ENCODE peak calls at places on chromosomes 1 and 21, in four cellular contexts. D, Z, L and Q are unnamed samples.

GRCh38 chr1:100538935-100539835 is 1.2 kb downstream of the GPR88 start:
- DNase-seq in D (no peak), Z (peak; percentile 3), L (no peak), Q (peak; percentile 32)

GRCh38 chr1:203084588-203085527 is 954 bp downstream of the MYOG start:
- DNase-seq in D (peak; percentile 81), Z (no peak), L (no peak), Q (no peak)

GRCh38 chr1:112529301-112529700 is 20.5 kb downstream of the WNT2B start:
- DNase-seq in D (no peak), Z (peak; percentile 88), L (no peak), Q (no peak)

GRCh38 chr1:203268901-203269653 is 36.2 kb upstream of the BTG2 start:
- DNase-seq in D (peak; percentile 76), Z (peak; percentile 77), L (no peak), Q (peak; percentile 68)

GRCh38 chr1:174966000-174966572 is 33.7 kb upstream of the CACYBP start:
- DNase-seq in D (no peak), Z (no peak), L (no peak), Q (peak; percentile 6)

GRCh38 chr1:211738096-211738708 is 62.8 kb upstream of the NEK2 start:
- DNase-seq in D (no peak), Z (no peak), L (no peak), Q (no peak)

GRCh38 chr1:192445849-192446489 is 129.2 kb downstream of the RGS21 start:
- DNase-seq in D (peak; percentile 31), Z (peak; percentile 60), L (no peak), Q (peak; percentile 71)

GRCh38 chr1:242523282-242523967 is 1.1 kb downstream of the PLD5 start:
- DNase-seq in D (no peak), Z (no peak), L (no peak), Q (no peak)

GRCh38 chr1:239386453-239387303 is at the start of gene CHRM3:
- DNase-seq in D (no peak), Z (no peak), L (no peak), Q (no peak)

GRCh38 chr1:167683641-167684502 is 37.9 kb upstream of the MPZL1 start:
- DNase-seq in D (no peak), Z (peak; percentile 41), L (no peak), Q (no peak)

GRCh38 chr1:151537112-151537511 is 3.0 kb upstream of the TUFT1 start:
- DNase-seq in D (no peak), Z (peak; percentile 99), L (no peak), Q (no peak)

GRCh38 chr1:220367833-220368232 is 95.6 kb upstream of the RAB3GAP2 start:
- DNase-seq in D (no peak), Z (no peak), L (no peak), Q (no peak)

GRCh38 chr1:101043776-101044175 is 18.2 kb upstream of the DPH5 start:
- DNase-seq in D (no peak), Z (peak; percentile 70), L (no peak), Q (peak; percentile 36)

GRCh38 chr1:151039527-151039926 is 3.1 kb downstream of the BNIPL start:
- DNase-seq in D (no peak), Z (no peak), L (no peak), Q (no peak)

GRCh38 chr1:36591278-36591677 is 108.6 kb upstream of the CSF3R start:
- DNase-seq in D (no peak), Z (no peak), L (no peak), Q (no peak)

GRCh38 chr21:41622831-41623548 is 115.0 kb upstream of the TMPRSS2 start:
- DNase-seq in D (no peak), Z (peak; percentile 53), L (no peak), Q (no peak)

GRCh38 chr1:165290143-165290542 is 66.4 kb downstream of the LMX1A start:
- DNase-seq in D (no peak), Z (no peak), L (no peak), Q (no peak)

GRCh38 chr1:110829955-110830553 is 42.9 kb upstream of the CD53 start:
- DNase-seq in D (peak; percentile 59), Z (peak; percentile 17), L (peak; percentile 37), Q (peak; percentile 27)

GRCh38 chr1:33501309-33501708 is 28.9 kb downstream of the ZSCAN20 start:
- DNase-seq in D (no peak), Z (no peak), L (no peak), Q (no peak)

GRCh38 chr1:213905315-213905714 is 82.5 kb upstream of the PROX1 start:
- DNase-seq in D (no peak), Z (no peak), L (no peak), Q (peak; percentile 7)

GRCh38 chr1:98452162-98452561 is 209.4 kb upstream of the SNX7 start:
- DNase-seq in D (no peak), Z (no peak), L (no peak), Q (no peak)

GRCh38 chr1:87226341-87226760 is 102.3 kb upstream of the LMO4 start:
- DNase-seq in D (no peak), Z (peak; percentile 100), L (no peak), Q (peak; percentile 93)

GRCh38 chr1:93698351-93699112 is 16.9 kb upstream of the BCAR3 start:
- DNase-seq in D (no peak), Z (no peak), L (no peak), Q (no peak)

GRCh38 chr1:62373221-62373620 is 54.0 kb upstream of the KANK4 start:
- DNase-seq in D (no peak), Z (no peak), L (no peak), Q (no peak)

GRCh38 chr21:42002421-42002958 is 7.7 kb downstream of the ZBTB21 start:
- DNase-seq in D (no peak), Z (peak; percentile 98), L (peak; percentile 86), Q (no peak)

GRCh38 chr1:181583598-181583997 is 100.3 kb downstream of the CACNA1E start:
- DNase-seq in D (no peak), Z (no peak), L (no peak), Q (no peak)

GRCh38 chr1:183281039-183281438 is 95.0 kb downstream of the LAMC2 start:
- DNase-seq in D (no peak), Z (peak; percentile 49), L (no peak), Q (no peak)

GRCh38 chr1:222266223-222267215 is 281.4 kb downstream of the HHIPL2 start:
- DNase-seq in D (no peak), Z (no peak), L (no peak), Q (no peak)

GRCh38 chr1:3483801-3484444 is 29.5 kb downstream of the ARHGEF16 start:
- DNase-seq in D (peak; percentile 89), Z (no peak), L (no peak), Q (peak; percentile 25)

GRCh38 chr1:247332901-247333361 is 1.3 kb upstream of the ZNF496 start:
- DNase-seq in D (peak; percentile 48), Z (peak; percentile 30), L (no peak), Q (peak; percentile 5)

GRCh38 chr1:8910914-8911313 is 32.4 kb upstream of the ENO1 start:
- DNase-seq in D (no peak), Z (peak; percentile 51), L (no peak), Q (no peak)

GRCh38 chr1:193540511-193540910 is 354.1 kb upstream of the B3GALT2 start:
- DNase-seq in D (no peak), Z (no peak), L (no peak), Q (no peak)

GRCh38 chr1:117585086-117585485 is 20.8 kb upstream of the TENT5C start:
- DNase-seq in D (no peak), Z (no peak), L (no peak), Q (no peak)

GRCh38 chr1:1167416-1168155 is 6.1 kb upstream of the TTLL10 start:
- DNase-seq in D (no peak), Z (no peak), L (no peak), Q (no peak)

GRCh38 chr1:1165900-1166421 is 7.7 kb upstream of the TTLL10 start:
- DNase-seq in D (peak; percentile 48), Z (no peak), L (no peak), Q (no peak)

GRCh38 chr1:1168156-1168450 is 5.6 kb upstream of the TTLL10 start:
- DNase-seq in D (no peak), Z (no peak), L (no peak), Q (no peak)

GRCh38 chr1:1165485-1165884 is 8.2 kb upstream of the TTLL10 start:
- DNase-seq in D (no peak), Z (no peak), L (no peak), Q (no peak)

GRCh38 chr1:1166642-1167415 is 6.9 kb upstream of the TTLL10 start:
- DNase-seq in D (no peak), Z (no peak), L (no peak), Q (no peak)
- H3K27ac ChIP-seq in D (no peak overlapping the region), Z (no peak overlapping the region), L (no peak overlapping the region), Q (no peak overlapping the region)

DNA sequence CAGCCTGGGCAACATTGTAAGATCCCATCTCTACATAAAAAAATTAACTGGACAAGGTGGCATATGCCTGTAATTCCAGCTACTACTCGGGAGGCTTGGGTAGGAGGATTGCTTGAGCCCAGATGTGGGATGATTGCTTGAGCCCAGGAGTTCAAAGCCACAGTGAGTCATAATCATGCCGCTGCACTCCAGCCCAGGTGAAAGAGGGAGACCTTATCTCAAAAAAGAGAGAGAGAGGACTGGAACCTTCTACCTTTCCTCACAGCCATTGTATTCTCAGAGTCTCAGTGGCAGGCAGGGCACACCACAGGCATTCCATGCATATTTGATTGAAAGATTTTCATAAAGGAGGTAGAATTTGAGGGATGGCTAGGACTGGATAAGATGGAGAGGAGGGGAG is 78.4 kb downstream of the KIF14 start:
- DNase-seq in D (no peak), Z (no peak), L (no peak), Q (no peak)
- TF ChIP-seq FOS in D (no peak), Z (no peak), L (no peak), Q (no peak)

DNA sequence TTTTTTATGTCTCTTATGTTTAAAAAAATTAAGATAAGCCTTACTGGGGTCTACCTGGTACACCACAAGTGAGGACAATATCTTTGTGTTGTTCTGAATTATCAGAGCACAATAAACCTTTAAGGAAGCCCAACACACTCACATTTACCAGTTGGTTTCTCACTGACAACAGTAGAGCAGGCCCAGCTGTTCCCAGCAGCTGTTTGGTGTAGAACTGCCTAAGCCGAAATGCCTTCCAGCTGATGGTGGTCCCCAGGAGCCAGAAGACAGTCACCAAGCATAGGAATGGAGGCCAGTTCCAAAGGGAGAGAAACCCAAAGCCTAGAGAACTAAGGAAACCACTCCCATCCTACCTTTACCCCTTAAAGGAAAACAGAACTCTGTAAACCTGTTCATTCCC is 428.6 kb upstream of the CAMK1G start:
- DNase-seq in D (no peak), Z (no peak), L (no peak), Q (no peak)
- H3K27ac ChIP-seq in D (no peak overlapping the region), Z (no peak overlapping the region), L (no peak overlapping the region), Q (no peak overlapping the region)

GRCh38 chr1:224181453-224181810 is 1.6 kb upstream of the DEGS1 start:
- DNase-seq in D (no peak), Z (no peak), L (no peak), Q (no peak)

GRCh38 chr1:224185208-224185607 is 2.2 kb downstream of the DEGS1 start:
- DNase-seq in D (no peak), Z (no peak), L (no peak), Q (no peak)

GRCh38 chr1:224182057-224182865 is 779 bp upstream of the DEGS1 start:
- DNase-seq in D (no peak), Z (no peak), L (peak; percentile 91), Q (no peak)

GRCh38 chr1:224182866-224183590 is at the start of gene DEGS1:
- DNase-seq in D (peak; percentile 100), Z (peak; percentile 73), L (no peak), Q (peak; percentile 86)

GRCh38 chr1:224183591-224184312 is 712 bp downstream of the DEGS1 start:
- DNase-seq in D (no peak), Z (peak; percentile 61), L (no peak), Q (peak; percentile 69)
- TF ChIP-seq FOS in D (no peak), Z (no peak), L (no peak), Q (no peak)